ENCODE peak calls at places on chromosome 7, in four cellular contexts. U is brain microvascular endothelial cell, S is heart left ventricle, Q is cardiac muscle cell. G is an unnamed sample.

GRCh38 chr7:157224627-157225026 is 85.9 kb downstream of the UBE3C start:
- DNase-seq in U (peak), S (no peak), Q (no peak), G (no peak)

GRCh38 chr7:2821842-2822507 is 22.1 kb downstream of the GNA12 start:
- DNase-seq in U (peak), S (no peak), Q (no peak), G (no peak)

GRCh38 chr7:129073204-129073603 is 18.3 kb upstream of the TNPO3 start:
- DNase-seq in U (no peak), S (no peak), Q (no peak), G (no peak)

GRCh38 chr7:137958593-137959431 is 43.1 kb downstream of the CREB3L2 start:
- DNase-seq in U (no peak), S (no peak), Q (no peak), G (no peak)

GRCh38 chr7:27953777-27954176 is 213.8 kb downstream of the TAX1BP1 start:
- DNase-seq in U (no peak), S (no peak), Q (no peak), G (no peak)

GRCh38 chr7:12067156-12067831 is 143.8 kb upstream of the TMEM106B start:
- DNase-seq in U (peak), S (no peak), Q (peak), G (peak)

GRCh38 chr7:3844545-3845151 is 543.6 kb downstream of the SDK1 start:
- DNase-seq in U (no peak), S (no peak), Q (no peak), G (no peak)

GRCh38 chr7:37109016-37109415 is 339.6 kb downstream of the ELMO1 start:
- DNase-seq in U (no peak), S (no peak), Q (no peak), G (peak)

GRCh38 chr7:98210513-98211220 is 572 bp upstream of the BHLHA15 start:
- DNase-seq in U (no peak), S (no peak), Q (peak), G (no peak)

GRCh38 chr7:105775580-105775979 is 100.8 kb downstream of the ATXN7L1 start:
- DNase-seq in U (peak), S (no peak), Q (no peak), G (no peak)

GRCh38 chr7:27351137-27351536 is 108.5 kb downstream of the EVX1 start:
- DNase-seq in U (no peak), S (no peak), Q (no peak), G (no peak)

GRCh38 chr7:42843209-42843800 is 68.6 kb downstream of the C7orf25 start:
- DNase-seq in U (peak), S (peak), Q (peak), G (peak)

GRCh38 chr7:105945848-105946247 is 17.2 kb upstream of the CDHR3 start:
- DNase-seq in U (no peak), S (no peak), Q (no peak), G (no peak)

GRCh38 chr7:137874390-137874789 is 27.6 kb upstream of the DGKI start:
- DNase-seq in U (peak), S (no peak), Q (no peak), G (no peak)

GRCh38 chr7:100887186-100887954 is 2.1 kb downstream of the UFSP1 start:
- DNase-seq in U (no peak), S (no peak), Q (no peak), G (no peak)

GRCh38 chr7:79340212-79340611 is 113.3 kb downstream of the MAGI2 start:
- DNase-seq in U (no peak), S (no peak), Q (no peak), G (no peak)

GRCh38 chr7:47601881-47602249 is 20.0 kb upstream of the TNS3 start:
- DNase-seq in U (no peak), S (no peak), Q (no peak), G (no peak)
- TF ChIP-seq CTCF in U (no peak), S (no peak), Q (no peak), G (no peak)

GRCh38 chr7:44217852-44218402 is 17.1 kb downstream of the YKT6 start:
- DNase-seq in U (no peak), S (no peak), Q (no peak), G (peak)
- TF ChIP-seq CTCF in U (no peak), S (no peak), Q (no peak), G (no peak)

GRCh38 chr7:73740771-73741170 is 2.2 kb upstream of the ABHD11 start:
- DNase-seq in U (no peak), S (no peak), Q (no peak), G (no peak)

GRCh38 chr7:73741600-73741999 is 3.0 kb upstream of the ABHD11 start:
- DNase-seq in U (no peak), S (no peak), Q (no peak), G (no peak)

GRCh38 chr7:73740212-73740611 is 1.6 kb upstream of the ABHD11 start:
- DNase-seq in U (no peak), S (no peak), Q (no peak), G (no peak)

GRCh38 chr7:73742338-73742752 is 3.7 kb upstream of the ABHD11 start:
- DNase-seq in U (no peak), S (no peak), Q (no peak), G (no peak)

GRCh38 chr7:73742753-73743641 is 4.4 kb upstream of the ABHD11 start:
- DNase-seq in U (no peak), S (no peak), Q (peak), G (peak)
- TF ChIP-seq CTCF in U (no peak), S (no peak), Q (no peak), G (no peak)

DNA sequence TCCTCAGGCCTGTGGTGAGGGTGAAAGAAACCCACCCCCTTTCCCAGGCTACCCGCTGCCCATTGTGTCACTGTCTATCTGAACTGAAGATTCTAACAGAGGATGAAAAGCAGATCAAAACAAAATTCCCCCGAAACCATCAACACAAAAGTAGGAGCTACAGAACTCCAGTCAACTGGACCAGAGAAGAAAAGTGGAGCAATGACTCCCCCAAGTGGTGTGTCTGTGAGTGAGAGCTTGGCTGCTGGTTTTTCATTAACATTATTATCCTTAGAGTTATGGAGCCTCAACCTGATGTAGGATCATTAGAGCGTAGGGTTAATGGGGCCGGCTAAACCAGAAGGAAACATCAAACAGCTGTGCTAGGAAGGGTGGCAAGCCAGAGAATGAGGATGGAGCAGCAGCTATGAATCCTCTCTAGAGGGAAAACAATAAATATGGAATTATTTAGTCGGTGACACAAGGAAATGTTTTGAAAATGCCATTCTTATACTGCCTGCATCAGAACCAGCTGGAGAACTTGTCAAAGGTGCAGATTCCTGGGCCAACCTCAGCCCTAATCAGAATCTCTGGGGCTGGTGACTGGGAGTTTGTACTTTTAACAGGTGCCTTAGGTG is 38.3 kb downstream of the AKR1B1 start:
- DNase-seq in U (peak), S (no peak), Q (peak), G (peak)
- TF ChIP-seq CTCF in U (peak), S (peak), Q (peak), G (peak)

G was measured in glutamatergic neuron.